ENCODE peak calls at places on chromosome 17, in eight cellular contexts. X, E, I, Y, R, F, Z and A are unnamed samples.

GRCh38 chr17:27669136-27669535 is 38.1 kb downstream of the LGALS9 start:
- DNase-seq in Y (no peak), F (no peak), E (peak), I (no peak), X (no peak), Z (no peak), R (no peak), A (no peak)

GRCh38 chr17:56756536-56756935 is 77.2 kb downstream of the C17orf67 start:
- DNase-seq in F (peak), I (no peak), Y (peak), R (no peak), Z (peak), X (no peak), E (no peak), A (no peak)

GRCh38 chr17:56176101-56176500 is 22.8 kb downstream of the ANKFN1 start:
- DNase-seq in Z (no peak), E (no peak), I (no peak), X (no peak), F (no peak), R (no peak), Y (no peak), A (no peak)

GRCh38 chr17:58960068-58960467 is 146.6 kb downstream of the TRIM37 start:
- DNase-seq in F (peak), Y (peak), E (no peak), R (peak), X (no peak), Z (peak), I (peak), A (peak)

GRCh38 chr17:47995241-47995935 is 24.5 kb downstream of the CDK5RAP3 start:
- DNase-seq in E (peak), X (no peak), Z (no peak), Y (no peak), F (no peak), I (no peak), R (no peak), A (peak)

GRCh38 chr17:83053021-83053778 is 26.2 kb upstream of the METRNL start:
- DNase-seq in F (no peak), Z (no peak), X (no peak), I (no peak), Y (no peak), R (no peak), E (peak), A (peak)

GRCh38 chr17:7858487-7858832 is 657 bp downstream of the CYB5D1 start:
- DNase-seq in I (peak), Y (peak), R (peak), X (no peak), E (peak), F (peak), Z (no peak), A (peak)

GRCh38 chr17:80832888-80833583 is 158.6 kb upstream of the CHMP6 start:
- DNase-seq in X (peak), E (peak), I (peak), R (peak), Z (peak), Y (peak), F (peak), A (peak)

GRCh38 chr17:17525331-17525730 is 29.1 kb upstream of the RASD1 start:
- DNase-seq in Z (no peak), I (no peak), F (no peak), Y (no peak), E (no peak), R (no peak), X (no peak), A (no peak)

GRCh38 chr17:76597156-76598003 is 11.7 kb upstream of the ST6GALNAC2 start:
- DNase-seq in E (no peak), Y (no peak), R (no peak), F (no peak), I (no peak), Z (no peak), X (no peak), A (peak)

GRCh38 chr17:45324336-45324735 is 7.5 kb upstream of the MAP3K14 start:
- DNase-seq in X (no peak), F (no peak), Z (no peak), I (no peak), Y (no peak), R (no peak), E (no peak), A (no peak)

GRCh38 chr17:82490512-82491195 is 28.9 kb upstream of the FOXK2 start:
- DNase-seq in F (no peak), Y (no peak), E (no peak), X (no peak), I (no peak), R (peak), Z (no peak), A (peak)

GRCh38 chr17:8161289-8162231 is 1.2 kb downstream of the VAMP2 start:
- DNase-seq in Y (no peak), F (no peak), Z (no peak), E (no peak), R (no peak), I (no peak), X (no peak), A (no peak)

GRCh38 chr17:4499431-4500187 is 928 bp downstream of the SPNS2 start:
- DNase-seq in Z (no peak), E (peak), R (peak), F (no peak), I (peak), X (peak), Y (no peak), A (peak)

GRCh38 chr17:4004517-4005295 is 40.5 kb upstream of the ATP2A3 start:
- DNase-seq in F (no peak), R (peak), Y (no peak), Z (no peak), E (peak), X (peak), I (peak), A (peak)

GRCh38 chr17:77721823-77722160 is 236.7 kb upstream of the TNRC6C start:
- DNase-seq in E (peak), Y (no peak), I (no peak), Z (no peak), F (no peak), X (no peak), R (no peak), A (no peak)

GRCh38 chr17:40479754-40480480 is 21.5 kb downstream of the TNS4 start:
- DNase-seq in I (no peak), X (no peak), R (no peak), E (no peak), Z (no peak), F (no peak), Y (no peak), A (no peak)

GRCh38 chr17:30477758-30478115 is 529 bp downstream of the GOSR1 start:
- DNase-seq in F (no peak), X (no peak), E (no peak), Y (no peak), I (no peak), Z (peak), R (no peak), A (no peak)

GRCh38 chr17:76599699-76600460 is 14.2 kb upstream of the ST6GALNAC2 start:
- DNase-seq in Z (no peak), E (no peak), I (no peak), X (no peak), R (no peak), Y (no peak), F (no peak), A (no peak)

GRCh38 chr17:29954405-29954804 is 13.0 kb downstream of the EFCAB5 start:
- DNase-seq in E (no peak), R (no peak), Y (no peak), X (no peak), I (no peak), Z (no peak), F (no peak), A (no peak)

GRCh38 chr17:1783834-1784611 is 22.2 kb downstream of the SERPINF1 start:
- DNase-seq in X (peak), Z (no peak), E (peak), Y (peak), I (peak), F (no peak), R (peak), A (peak)